ENCODE peak calls at places on chromosomes 16 and 17, in six cellular contexts. One of them, this sample, is unnamed.

GRCh38 chr16:50195756-50196155 is 42.6 kb downstream of the TENT4B start:
- DNase-seq in stimulated activated CD4-positive, alpha-beta T cell treated with anti-CD3 and anti-CD28 coated beads, Interleukin-1b, Interleukin-23, amount 100 ng/mL, for 1 hour: no peak
- DNase-seq in T47D: no peak
- DNase-seq in upper lobe of right lung: no peak
- DNase-seq in NCI-H460: no peak
- DNase-seq in stimulated activated CD8-positive, alpha-beta memory T cell treated with anti-CD3 and anti-CD28 coated beads, Interleukin-4, amount 100 ng/mL, for 24 hours: no peak
- DNase-seq in this sample: no peak

GRCh38 chr17:39110435-39111136 is 40.9 kb downstream of the PLXDC1 start:
- DNase-seq in stimulated activated CD4-positive, alpha-beta T cell treated with anti-CD3 and anti-CD28 coated beads, Interleukin-1b, Interleukin-23, amount 100 ng/mL, for 1 hour: no peak
- DNase-seq in T47D: no peak
- DNase-seq in upper lobe of right lung: no peak
- DNase-seq in NCI-H460: no peak
- DNase-seq in stimulated activated CD8-positive, alpha-beta memory T cell treated with anti-CD3 and anti-CD28 coated beads, Interleukin-4, amount 100 ng/mL, for 24 hours: no peak
- DNase-seq in this sample: no peak

GRCh38 chr16:3651461-3652372 is 2.8 kb upstream of the DNASE1 start:
- DNase-seq in stimulated activated CD4-positive, alpha-beta T cell treated with anti-CD3 and anti-CD28 coated beads, Interleukin-1b, Interleukin-23, amount 100 ng/mL, for 1 hour: no peak
- DNase-seq in T47D: no peak
- DNase-seq in upper lobe of right lung: peak
- DNase-seq in NCI-H460: no peak
- DNase-seq in stimulated activated CD8-positive, alpha-beta memory T cell treated with anti-CD3 and anti-CD28 coated beads, Interleukin-4, amount 100 ng/mL, for 24 hours: no peak
- DNase-seq in this sample: no peak

GRCh38 chr17:71118039-71118438 is 948.7 kb downstream of the KCNJ2 start:
- DNase-seq in stimulated activated CD4-positive, alpha-beta T cell treated with anti-CD3 and anti-CD28 coated beads, Interleukin-1b, Interleukin-23, amount 100 ng/mL, for 1 hour: no peak
- DNase-seq in T47D: peak
- DNase-seq in upper lobe of right lung: no peak
- DNase-seq in NCI-H460: no peak
- DNase-seq in stimulated activated CD8-positive, alpha-beta memory T cell treated with anti-CD3 and anti-CD28 coated beads, Interleukin-4, amount 100 ng/mL, for 24 hours: no peak
- DNase-seq in this sample: no peak

GRCh38 chr16:81478876-81479496 is 34.4 kb downstream of the CMIP start:
- DNase-seq in stimulated activated CD4-positive, alpha-beta T cell treated with anti-CD3 and anti-CD28 coated beads, Interleukin-1b, Interleukin-23, amount 100 ng/mL, for 1 hour: no peak
- DNase-seq in T47D: peak
- DNase-seq in upper lobe of right lung: no peak
- DNase-seq in NCI-H460: no peak
- DNase-seq in stimulated activated CD8-positive, alpha-beta memory T cell treated with anti-CD3 and anti-CD28 coated beads, Interleukin-4, amount 100 ng/mL, for 24 hours: no peak
- DNase-seq in this sample: no peak

GRCh38 chr17:45930420-45930951 is 36.1 kb downstream of the MAPT start:
- DNase-seq in stimulated activated CD4-positive, alpha-beta T cell treated with anti-CD3 and anti-CD28 coated beads, Interleukin-1b, Interleukin-23, amount 100 ng/mL, for 1 hour: no peak
- DNase-seq in T47D: no peak
- DNase-seq in upper lobe of right lung: no peak
- DNase-seq in NCI-H460: no peak
- DNase-seq in stimulated activated CD8-positive, alpha-beta memory T cell treated with anti-CD3 and anti-CD28 coated beads, Interleukin-4, amount 100 ng/mL, for 24 hours: no peak
- DNase-seq in this sample: no peak

GRCh38 chr17:32757963-32758362 is 119.0 kb downstream of the MYO1D start:
- DNase-seq in stimulated activated CD4-positive, alpha-beta T cell treated with anti-CD3 and anti-CD28 coated beads, Interleukin-1b, Interleukin-23, amount 100 ng/mL, for 1 hour: no peak
- DNase-seq in T47D: no peak
- DNase-seq in upper lobe of right lung: no peak
- DNase-seq in NCI-H460: no peak
- DNase-seq in stimulated activated CD8-positive, alpha-beta memory T cell treated with anti-CD3 and anti-CD28 coated beads, Interleukin-4, amount 100 ng/mL, for 24 hours: no peak
- DNase-seq in this sample: no peak

GRCh38 chr17:31197991-31198390 is 99.0 kb downstream of the OMG start:
- DNase-seq in stimulated activated CD4-positive, alpha-beta T cell treated with anti-CD3 and anti-CD28 coated beads, Interleukin-1b, Interleukin-23, amount 100 ng/mL, for 1 hour: no peak
- DNase-seq in T47D: no peak
- DNase-seq in upper lobe of right lung: no peak
- DNase-seq in NCI-H460: no peak
- DNase-seq in stimulated activated CD8-positive, alpha-beta memory T cell treated with anti-CD3 and anti-CD28 coated beads, Interleukin-4, amount 100 ng/mL, for 24 hours: no peak
- DNase-seq in this sample: no peak

GRCh38 chr17:18203308-18203707 is 19.7 kb downstream of the ALKBH5 start:
- DNase-seq in stimulated activated CD4-positive, alpha-beta T cell treated with anti-CD3 and anti-CD28 coated beads, Interleukin-1b, Interleukin-23, amount 100 ng/mL, for 1 hour: no peak
- DNase-seq in T47D: no peak
- DNase-seq in upper lobe of right lung: no peak
- DNase-seq in NCI-H460: no peak
- DNase-seq in stimulated activated CD8-positive, alpha-beta memory T cell treated with anti-CD3 and anti-CD28 coated beads, Interleukin-4, amount 100 ng/mL, for 24 hours: no peak
- DNase-seq in this sample: no peak

GRCh38 chr16:569445-570254 is at the start of gene PIGQ:
- DNase-seq in stimulated activated CD4-positive, alpha-beta T cell treated with anti-CD3 and anti-CD28 coated beads, Interleukin-1b, Interleukin-23, amount 100 ng/mL, for 1 hour: peak
- DNase-seq in T47D: peak
- DNase-seq in upper lobe of right lung: peak
- DNase-seq in NCI-H460: peak
- DNase-seq in stimulated activated CD8-positive, alpha-beta memory T cell treated with anti-CD3 and anti-CD28 coated beads, Interleukin-4, amount 100 ng/mL, for 24 hours: peak
- DNase-seq in this sample: peak

This sample was measured in GM12891.